ENCODE peak calls at places on chromosomes 7 and 10, in six cellular contexts. One of them, this sample, is unnamed.
A peak's percentile ranks its signal among the peaks of the same experiment; 100 is the strongest.

GRCh38 chr10:63157845-63158624 is 24.9 kb downstream of the NRBF2 start:
- DNase-seq in tibial artery: no peak
- DNase-seq in fibroblast of the aortic adventitia: peak; percentile 96
- DNase-seq in CD4-positive, alpha-beta memory T cell: peak; percentile 64
- DNase-seq in NCI-H748 treated with DMSO at 0.1 percent for 48 hours: peak; percentile 61
- DNase-seq in EH: peak; percentile 84
- DNase-seq in this sample: peak; percentile 89

GRCh38 chr10:48598243-48598935 is 6.5 kb downstream of the ARHGAP22 start:
- DNase-seq in CD4-positive, alpha-beta memory T cell: no peak
- DNase-seq in NCI-H748 treated with DMSO at 0.1 percent for 48 hours: no peak
- DNase-seq in tibial artery: no peak
- DNase-seq in EH: no peak
- DNase-seq in fibroblast of the aortic adventitia: no peak
- DNase-seq in this sample: no peak

GRCh38 chr10:70137927-70138883 is 5.6 kb upstream of the AIFM2 start:
- DNase-seq in fibroblast of the aortic adventitia: no peak
- DNase-seq in tibial artery: no peak
- DNase-seq in CD4-positive, alpha-beta memory T cell: no peak
- DNase-seq in NCI-H748 treated with DMSO at 0.1 percent for 48 hours: no peak
- DNase-seq in EH: no peak
- DNase-seq in this sample: no peak

GRCh38 chr7:92116949-92117348 is 17.3 kb downstream of the CYP51A1 start:
- DNase-seq in tibial artery: no peak
- DNase-seq in CD4-positive, alpha-beta memory T cell: no peak
- DNase-seq in fibroblast of the aortic adventitia: no peak
- DNase-seq in EH: no peak
- DNase-seq in NCI-H748 treated with DMSO at 0.1 percent for 48 hours: no peak
- DNase-seq in this sample: no peak

GRCh38 chr10:102300289-102300843 is 55.0 kb downstream of the GBF1 start:
- DNase-seq in tibial artery: no peak
- DNase-seq in NCI-H748 treated with DMSO at 0.1 percent for 48 hours: no peak
- DNase-seq in EH: peak; percentile 87
- DNase-seq in fibroblast of the aortic adventitia: peak; percentile 71
- DNase-seq in CD4-positive, alpha-beta memory T cell: no peak
- DNase-seq in this sample: peak; percentile 79

GRCh38 chr7:72403677-72404076 is 8.5 kb downstream of the CALN1 start:
- DNase-seq in tibial artery: no peak
- DNase-seq in EH: no peak
- DNase-seq in CD4-positive, alpha-beta memory T cell: no peak
- DNase-seq in NCI-H748 treated with DMSO at 0.1 percent for 48 hours: no peak
- DNase-seq in fibroblast of the aortic adventitia: no peak
- DNase-seq in this sample: no peak

GRCh38 chr7:2540641-2541051 is 14.7 kb downstream of the BRAT1 start:
- DNase-seq in fibroblast of the aortic adventitia: no peak
- DNase-seq in CD4-positive, alpha-beta memory T cell: no peak
- DNase-seq in tibial artery: no peak
- DNase-seq in NCI-H748 treated with DMSO at 0.1 percent for 48 hours: no peak
- DNase-seq in EH: no peak
- DNase-seq in this sample: no peak

GRCh38 chr7:3068568-3068967 is 24.9 kb upstream of the CARD11 start:
- DNase-seq in NCI-H748 treated with DMSO at 0.1 percent for 48 hours: no peak
- DNase-seq in EH: no peak
- DNase-seq in CD4-positive, alpha-beta memory T cell: no peak
- DNase-seq in tibial artery: no peak
- DNase-seq in fibroblast of the aortic adventitia: no peak
- DNase-seq in this sample: no peak

GRCh38 chr7:23337374-23337773 is 38.2 kb downstream of the MALSU1 start:
- DNase-seq in CD4-positive, alpha-beta memory T cell: no peak
- DNase-seq in EH: no peak
- DNase-seq in NCI-H748 treated with DMSO at 0.1 percent for 48 hours: no peak
- DNase-seq in tibial artery: no peak
- DNase-seq in fibroblast of the aortic adventitia: no peak
- DNase-seq in this sample: no peak